ENCODE peak calls at places on chromosomes 3 and 15, in six cellular contexts. O is neuronal stem cell, D is GM03348, U is HS-5, F is C1 segment of cervical spinal cord, Z is kidney. Y is an unnamed sample.

GRCh38 chr3:111615880-111616279 is 20.7 kb upstream of the ZBED2 start:
- DNase-seq in O (no peak), D (no peak), U (no peak), F (no peak), Z (no peak), Y (no peak)

GRCh38 chr3:118548434-118548833 is 486.2 kb downstream of the IGSF11 start:
- DNase-seq in O (no peak), D (no peak), U (peak; percentile 39), F (no peak), Z (no peak), Y (no peak)

GRCh38 chr3:147630921-147631320 is 221.8 kb downstream of the ZIC1 start:
- DNase-seq in O (no peak), D (peak; percentile 25), U (no peak), F (no peak), Z (no peak), Y (no peak)

GRCh38 chr3:69282191-69282590 is 103.7 kb downstream of the FRMD4B start:
- DNase-seq in O (no peak), D (no peak), U (no peak), F (no peak), Z (no peak), Y (no peak)

GRCh38 chr3:50364573-50365079 is 5.3 kb upstream of the TMEM115 start:
- DNase-seq in O (no peak), D (no peak), U (no peak), F (no peak), Z (peak; percentile 87), Y (no peak)

GRCh38 chr15:77183066-77183465 is 112.2 kb upstream of the TSPAN3 start:
- DNase-seq in O (no peak), D (no peak), U (no peak), F (no peak), Z (no peak), Y (no peak)

GRCh38 chr3:141940204-141940776 is 63.8 kb downstream of the ATP1B3 start:
- DNase-seq in O (no peak), D (peak; percentile 60), U (peak; percentile 89), F (no peak), Z (peak; percentile 82), Y (peak; percentile 48)

GRCh38 chr3:12139111-12139511 is 19.6 kb downstream of the TIMP4 start:
- DNase-seq in O (peak; percentile 36), D (peak; percentile 71), U (no peak), F (no peak), Z (no peak), Y (no peak)

GRCh38 chr3:46471371-46471914 is 6.7 kb upstream of the LTF start:
- DNase-seq in O (no peak), D (no peak), U (no peak), F (no peak), Z (no peak), Y (no peak)

GRCh38 chr3:69865920-69866679 is 126.8 kb downstream of the MITF start:
- DNase-seq in O (no peak), D (no peak), U (no peak), F (no peak), Z (peak; percentile 80), Y (no peak)

GRCh38 chr3:11898611-11899325 is 52.1 kb upstream of the TAMM41 start:
- DNase-seq in O (no peak), D (no peak), U (no peak), F (no peak), Z (no peak), Y (no peak)

GRCh38 chr3:10010546-10011465 is 15.4 kb upstream of the FANCD2 start:
- DNase-seq in O (peak; percentile 89), D (peak; percentile 96), U (no peak), F (peak; percentile 32), Z (peak; percentile 98), Y (no peak)

GRCh38 chr15:78540955-78541743 is 905 bp downstream of the PSMA4 start:
- DNase-seq in O (no peak), D (peak; percentile 21), U (no peak), F (no peak), Z (no peak), Y (no peak)

GRCh38 chr3:185712337-185712736 is 112.5 kb downstream of the IGF2BP2 start:
- DNase-seq in O (no peak), D (no peak), U (no peak), F (no peak), Z (no peak), Y (no peak)

GRCh38 chr15:58331903-58332675 is 99.7 kb upstream of the LIPC start:
- DNase-seq in O (peak; percentile 40), D (peak; percentile 92), U (peak; percentile 99), F (no peak), Z (peak; percentile 98), Y (peak; percentile 99)

GRCh38 chr3:196274585-196274984 is 12.9 kb downstream of the PCYT1A start:
- DNase-seq in O (no peak), D (peak; percentile 10), U (no peak), F (no peak), Z (no peak), Y (no peak)

GRCh38 chr3:71254658-71255057 is 328.9 kb downstream of the FOXP1 start:
- DNase-seq in O (no peak), D (peak; percentile 12), U (no peak), F (no peak), Z (no peak), Y (no peak)

GRCh38 chr3:122911901-122912300 is 115.7 kb downstream of the SEMA5B start:
- DNase-seq in O (no peak), D (no peak), U (no peak), F (no peak), Z (no peak), Y (no peak)

GRCh38 chr15:42593143-42593542 is 17.7 kb downstream of the STARD9 start:
- DNase-seq in O (no peak), D (peak; percentile 53), U (no peak), F (no peak), Z (no peak), Y (no peak)

GRCh38 chr3:36764704-36765038 is 318 bp upstream of the DCLK3 start:
- DNase-seq in O (no peak), D (no peak), U (no peak), F (no peak), Z (no peak), Y (no peak)

GRCh38 chr3:194306771-194307640 is 44.1 kb downstream of the CPN2 start:
- DNase-seq in O (no peak), D (no peak), U (no peak), F (no peak), Z (no peak), Y (no peak)

GRCh38 chr15:40346579-40347558 is 4.0 kb upstream of the PHGR1 start:
- DNase-seq in O (no peak), D (no peak), U (no peak), F (no peak), Z (peak; percentile 65), Y (no peak)

GRCh38 chr3:4899654-4900236 is 79.5 kb upstream of the BHLHE40 start:
- DNase-seq in O (no peak), D (no peak), U (no peak), F (no peak), Z (no peak), Y (no peak)

GRCh38 chr3:31300802-31301443 is 231.8 kb upstream of the STT3B start:
- DNase-seq in O (no peak), D (no peak), U (no peak), F (no peak), Z (no peak), Y (no peak)

GRCh38 chr15:75985966-75986365 is 26.3 kb downstream of the NRG4 start:
- DNase-seq in O (no peak), D (no peak), U (no peak), F (no peak), Z (no peak), Y (no peak)

GRCh38 chr3:55296035-55296434 is 191.1 kb downstream of the WNT5A start:
- DNase-seq in O (no peak), D (no peak), U (peak; percentile 34), F (no peak), Z (no peak), Y (peak; percentile 26)

GRCh38 chr3:183377307-183377959 is 51.0 kb downstream of the MCF2L2 start:
- DNase-seq in O (no peak), D (no peak), U (no peak), F (no peak), Z (no peak), Y (no peak)

GRCh38 chr3:23739536-23739935 is 66.2 kb upstream of the UBE2E1 start:
- DNase-seq in O (no peak), D (peak; percentile 73), U (no peak), F (no peak), Z (no peak), Y (peak; percentile 55)

GRCh38 chr3:45055411-45056143 is 29.5 kb downstream of the CLEC3B start:
- DNase-seq in O (no peak), D (peak; percentile 56), U (peak; percentile 64), F (no peak), Z (no peak), Y (peak; percentile 43)

GRCh38 chr3:123291404-123291803 is 89.7 kb downstream of the SEC22A start:
- DNase-seq in O (no peak), D (no peak), U (no peak), F (no peak), Z (no peak), Y (no peak)

GRCh38 chr3:73753985-73754384 is 129.2 kb upstream of the PDZRN3 start:
- DNase-seq in O (no peak), D (no peak), U (no peak), F (no peak), Z (no peak), Y (no peak)